ENCODE peak calls at places on chromosomes 6 and 20, in five cellular contexts. G is posterior vena cava, Z is NCI-H460, E is endothelial cell, Y is NCI-H69. L is an unnamed sample.

GRCh38 chr6:28488916-28489365 is 26.7 kb downstream of the GPX6 start:
- DNase-seq in E (peak; percentile 61), Z (peak; percentile 74), G (no peak), Y (peak; percentile 80), L (no peak)

GRCh38 chr6:50270427-50270826 is 220.7 kb upstream of the DEFB112 start:
- DNase-seq in Y (peak; percentile 68), G (no peak), E (no peak), Z (no peak), L (no peak)

GRCh38 chr6:158081657-158081935 is 86.5 kb downstream of the SERAC1 start:
- DNase-seq in Z (no peak), G (peak; percentile 30), Y (no peak), E (no peak), L (no peak)

GRCh38 chr20:36367370-36367745 is 61.2 kb downstream of the DLGAP4 start:
- DNase-seq in Y (no peak), Z (no peak), G (no peak), E (no peak), L (no peak)

GRCh38 chr6:75600694-75601265 is 900 bp upstream of the SENP6 start:
- DNase-seq in E (no peak), Y (peak; percentile 31), Z (no peak), G (no peak), L (no peak)

GRCh38 chr6:23654745-23655144 is 471.3 kb upstream of the NRSN1 start:
- DNase-seq in E (no peak), G (no peak), Y (peak; percentile 38), Z (no peak), L (no peak)

GRCh38 chr20:50425076-50425475 is 85.1 kb upstream of the PTPN1 start:
- DNase-seq in E (no peak), G (no peak), Z (no peak), Y (peak; percentile 33), L (peak; percentile 65)

GRCh38 chr20:2879148-2879547 is 5.9 kb downstream of the PTPRA start:
- DNase-seq in G (no peak), Z (no peak), E (no peak), Y (peak; percentile 76), L (no peak)

GRCh38 chr6:148524976-148525375 is 182.3 kb downstream of the SASH1 start:
- DNase-seq in E (no peak), G (peak; percentile 81), Y (no peak), Z (no peak), L (no peak)

GRCh38 chr6:72712921-72713320 is 91.1 kb downstream of the KCNQ5 start:
- DNase-seq in Y (peak; percentile 15), E (no peak), G (no peak), Z (no peak), L (no peak)

GRCh38 chr20:20548527-20549266 is 163.7 kb downstream of the RALGAPA2 start:
- DNase-seq in E (no peak), G (no peak), Y (peak; percentile 100), Z (no peak), L (no peak)

GRCh38 chr6:77040566-77041195 is 422.6 kb downstream of the HTR1B start:
- DNase-seq in Y (no peak), G (no peak), Z (no peak), E (no peak), L (no peak)

GRCh38 chr6:88989215-88989614 is 25.8 kb upstream of the RNGTT start:
- DNase-seq in G (no peak), Z (no peak), Y (peak; percentile 5), E (no peak), L (no peak)

GRCh38 chr20:36098364-36098763 is 56.2 kb upstream of the EPB41L1 start:
- DNase-seq in G (no peak), Z (no peak), Y (no peak), E (no peak), L (no peak)

GRCh38 chr20:47343007-47343472 is 13.5 kb downstream of the ZMYND8 start:
- DNase-seq in Z (no peak), G (no peak), Y (peak; percentile 51), E (no peak), L (no peak)

GRCh38 chr20:62918830-62919229 is 7.5 kb downstream of the DIDO1 start:
- DNase-seq in Z (no peak), G (no peak), Y (no peak), E (no peak), L (no peak)

GRCh38 chr6:47134476-47135189 is 92.5 kb upstream of the ADGRF1 start:
- DNase-seq in E (no peak), G (no peak), Y (peak; percentile 99), Z (peak; percentile 66), L (peak; percentile 7)

GRCh38 chr6:7914991-7915789 is 4.6 kb upstream of the TXNDC5 start:
- DNase-seq in Z (no peak), E (no peak), Y (peak; percentile 49), G (peak; percentile 84), L (no peak)

GRCh38 chr20:34544109-34544793 is 14.3 kb upstream of the MAP1LC3A start:
- DNase-seq in Z (no peak), G (no peak), Y (no peak), E (no peak), L (no peak)

GRCh38 chr6:107941627-107942026 is 16.4 kb downstream of the SEC63 start:
- DNase-seq in E (no peak), Z (no peak), G (no peak), Y (no peak), L (no peak)

GRCh38 chr20:17809714-17810631 is 110.2 kb downstream of the BANF2 start:
- DNase-seq in Y (peak; percentile 21), E (no peak), Z (no peak), G (peak; percentile 80), L (peak; percentile 49)

GRCh38 chr6:56714982-56715456 is 72.3 kb upstream of the DST start:
- DNase-seq in G (no peak), Y (peak; percentile 96), E (no peak), Z (no peak), L (no peak)

GRCh38 chr6:123658848-123659247 is 22.1 kb upstream of the TRDN start:
- DNase-seq in G (no peak), Y (no peak), E (no peak), Z (no peak), L (no peak)

GRCh38 chr6:35596448-35597442 is 84.0 kb upstream of the TULP1 start:
- DNase-seq in Z (no peak), G (no peak), Y (peak; percentile 13), E (no peak), L (no peak)

GRCh38 chr6:12137480-12137879 is 125.4 kb downstream of the HIVEP1 start:
- DNase-seq in G (peak; percentile 77), Z (peak; percentile 63), E (no peak), Y (peak; percentile 19), L (peak; percentile 42)

GRCh38 chr6:52994031-52994788 is 874 bp downstream of the GSTA4 start:
- DNase-seq in E (peak; percentile 17), Y (peak; percentile 84), G (no peak), Z (no peak), L (no peak)

GRCh38 chr20:38752029-38752428 is 3.8 kb downstream of the ACTR5 start:
- DNase-seq in E (no peak), G (no peak), Z (no peak), Y (no peak), L (no peak)

GRCh38 chr20:33561981-33562601 is 72.2 kb downstream of the CBFA2T2 start:
- DNase-seq in Y (peak; percentile 100), E (no peak), G (no peak), Z (peak; percentile 95), L (peak; percentile 88)

GRCh38 chr20:36582322-36582721 is 8.9 kb downstream of the TGIF2 start:
- DNase-seq in G (no peak), Z (no peak), Y (no peak), E (no peak), L (no peak)

GRCh38 chr6:35568967-35569606 is 56.4 kb upstream of the TULP1 start:
- DNase-seq in Z (no peak), G (peak; percentile 90), Y (peak; percentile 69), E (peak; percentile 42), L (peak; percentile 26)

GRCh38 chr6:165092881-165093595 is 216.4 kb downstream of the C6orf118 start:
- DNase-seq in Z (no peak), E (no peak), G (no peak), Y (no peak), L (no peak)

L was measured in T47D.